ENCODE peak calls at places on chromosomes 16 and 17, in five cellular contexts. I is brain microvascular endothelial cell, A is lung, Z is fibroblast of lung, G is tibial nerve. C is an unnamed sample. For H3K36me3, the result is how much of the 10 kb centered on the place peaks cover.

GRCh38 chr16:13540771-13541170 is 379.2 kb upstream of the ERCC4 start:
- DNase-seq in G (no peak), A (no peak), I (no peak), Z (no peak), C (no peak)

GRCh38 chr17:65463242-65463641 is 98.2 kb downstream of the AXIN2 start:
- DNase-seq in G (no peak), Z (peak), I (peak), A (peak), C (peak)

GRCh38 chr16:85548375-85548774 is 64.7 kb upstream of the GSE1 start:
- DNase-seq in G (no peak), A (no peak), Z (no peak), I (no peak), C (no peak)

GRCh38 chr16:89173629-89173921 is 2.0 kb downstream of the CDH15 start:
- DNase-seq in A (no peak), I (no peak), Z (no peak), G (no peak), C (no peak)

GRCh38 chr17:1467258-1467657 is 11.2 kb upstream of the CRK start:
- DNase-seq in A (no peak), I (no peak), G (no peak), Z (no peak), C (no peak)

GRCh38 chr16:81170824-81171223 is 67.7 kb upstream of the BCO1 start:
- DNase-seq in A (no peak), Z (no peak), G (no peak), I (no peak), C (no peak)

GRCh38 chr16:65576631-65577030 is 454.8 kb upstream of the CDH11 start:
- DNase-seq in A (no peak), Z (no peak), G (no peak), I (no peak), C (no peak)

GRCh38 chr17:15350777-15351486 is 9.5 kb upstream of the TEKT3 start:
- DNase-seq in I (no peak), A (no peak), G (no peak), Z (no peak), C (peak)

GRCh38 chr16:68289621-68290329 is 21.0 kb downstream of the SLC7A6OS start:
- DNase-seq in A (no peak), Z (peak), I (no peak), G (no peak), C (no peak)
- H3K36me3 ChIP-seq in A (under half), Z (under half), I (half or more), G (half or more), C (under half)

GRCh38 chr17:77310336-77310735 is 169.6 kb downstream of the SEC14L1 start:
- DNase-seq in I (no peak), A (no peak), G (no peak), Z (no peak), C (no peak)
- H3K36me3 ChIP-seq in I (under half), A (under half), G (under half), Z (under half), C (under half)

DNA sequence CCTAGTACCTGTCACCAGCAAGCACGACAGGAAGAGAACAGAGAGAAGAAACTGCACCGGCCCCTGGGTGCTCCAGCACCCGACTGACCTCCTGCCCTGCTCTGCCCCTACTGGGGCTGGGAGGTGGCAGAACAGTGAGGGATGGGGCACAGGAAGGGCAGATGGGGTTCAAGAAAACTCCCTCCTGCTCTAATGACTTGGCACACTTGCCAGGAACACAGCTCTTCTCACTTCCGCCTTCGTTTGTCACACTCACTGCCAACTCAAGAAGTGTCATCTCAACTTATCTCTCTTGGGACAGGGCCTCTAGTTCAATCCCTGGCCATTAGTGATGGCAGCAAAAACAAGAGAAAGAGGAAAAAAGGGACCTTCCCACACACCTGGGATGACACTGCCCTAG is 42.7 kb upstream of the ICAM2 start:
- DNase-seq in G (no peak), I (no peak), Z (no peak), A (no peak), C (no peak)
- H3K36me3 ChIP-seq in G (half or more), I (under half), Z (under half), A (under half), C (under half)

DNA sequence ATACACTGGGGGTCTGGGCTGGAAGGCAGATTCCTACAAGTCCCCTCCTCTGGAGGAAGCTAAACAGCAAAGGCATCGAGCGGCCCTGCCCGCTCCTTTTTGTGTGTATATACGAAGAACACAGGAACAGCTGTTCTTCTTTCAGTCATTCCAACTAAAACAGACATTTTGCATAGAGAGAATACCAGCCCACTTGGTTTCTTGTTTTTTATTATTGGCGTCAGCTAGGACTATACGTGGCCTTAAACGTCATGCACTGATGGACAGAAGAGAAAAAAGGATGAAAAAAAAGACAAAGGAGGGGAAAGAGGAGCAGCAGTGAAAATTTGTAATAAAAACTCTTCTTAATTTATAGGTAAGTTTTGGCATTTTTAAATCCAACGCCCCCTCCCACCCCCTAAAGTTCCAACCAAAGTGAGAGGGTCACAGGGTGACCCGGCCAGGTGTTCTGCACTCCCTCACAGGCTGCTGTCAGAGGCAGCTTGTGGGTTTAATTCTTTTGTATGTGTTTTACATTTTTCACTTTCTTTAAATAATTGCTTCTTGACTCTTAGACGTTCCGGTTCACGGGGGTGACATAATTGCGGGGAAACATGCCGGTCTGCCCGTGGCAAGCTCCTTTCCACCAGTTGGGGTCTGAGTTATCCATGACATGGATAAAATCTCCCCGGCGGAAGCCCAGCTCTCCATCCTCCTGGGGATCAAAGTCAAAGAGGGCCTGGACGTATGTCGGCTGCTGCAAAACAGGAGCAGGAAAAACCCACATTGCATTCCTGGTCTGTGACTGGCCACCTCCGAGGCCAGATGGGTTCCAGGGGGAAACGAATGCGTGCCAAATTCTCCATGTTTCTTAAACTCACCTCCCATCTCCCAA is 30.8 kb upstream of the SLC25A19 start:
- DNase-seq in I (peak), A (no peak), G (no peak), Z (peak), C (no peak)
- H3K36me3 ChIP-seq in I (under half), A (under half), G (under half), Z (under half), C (under half)

DNA sequence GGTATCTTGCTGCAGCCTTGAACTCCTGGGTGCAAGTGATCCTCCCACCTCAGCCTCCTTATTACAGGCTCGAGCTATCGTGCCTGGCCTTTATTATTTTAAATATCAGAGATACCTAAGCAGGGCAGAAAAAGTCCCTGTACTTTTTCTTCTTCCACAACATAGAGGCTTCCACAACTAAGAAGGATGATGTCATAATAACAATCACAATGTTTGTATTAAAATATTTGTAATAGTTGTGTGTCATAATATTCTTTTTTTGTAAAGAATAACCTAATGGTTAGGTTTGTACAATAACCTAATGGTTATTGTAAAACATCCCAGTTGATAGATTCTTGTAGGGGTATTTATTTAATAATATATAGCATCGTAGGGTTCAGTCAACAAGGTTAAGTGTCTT is 26.7 kb upstream of the DUSP14 start:
- DNase-seq in A (no peak), Z (no peak), G (no peak), I (no peak), C (no peak)
- H3K36me3 ChIP-seq in A (under half), Z (under half), G (half or more), I (under half), C (under half)

DNA sequence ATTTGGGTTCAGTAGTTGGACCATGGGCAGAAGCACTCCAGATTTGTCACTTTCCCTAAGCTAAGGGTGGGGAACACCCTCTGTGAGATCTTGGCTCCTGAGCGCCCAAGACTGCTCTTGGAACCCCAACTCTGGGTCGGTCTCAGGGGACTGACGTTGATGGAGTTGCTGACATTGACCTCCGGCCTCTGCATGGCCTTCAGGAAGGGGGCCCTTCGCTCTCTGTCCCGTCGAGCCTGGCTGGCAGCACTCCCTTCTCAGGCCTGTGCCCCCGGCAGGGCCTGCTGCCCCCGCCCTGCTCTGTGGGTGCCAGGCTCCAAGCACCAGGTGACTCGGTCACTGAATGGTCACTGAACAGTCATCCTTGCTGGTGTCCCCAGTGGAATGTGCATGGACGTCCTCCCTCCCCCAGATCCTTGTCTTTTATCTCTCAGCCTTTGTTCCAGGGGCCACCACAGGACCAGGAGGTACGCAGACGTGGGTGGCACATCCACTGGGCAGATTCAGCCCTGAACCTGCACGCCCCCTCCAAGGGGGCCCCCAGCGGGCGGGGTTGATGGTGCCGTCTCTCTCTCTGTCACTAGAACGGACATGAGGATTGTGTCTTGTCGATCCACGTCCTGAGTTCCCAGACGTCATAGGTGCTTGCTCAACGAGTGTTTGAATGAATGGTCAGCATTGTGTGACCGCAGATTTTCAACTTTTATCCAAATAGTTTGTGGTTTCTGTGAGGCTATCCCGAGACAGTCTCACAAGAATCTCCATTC is 314.5 kb downstream of the SEC14L1 start:
- DNase-seq in G (peak), I (peak), A (no peak), Z (peak), C (no peak)
- H3K36me3 ChIP-seq in G (under half), I (under half), A (under half), Z (under half), C (under half)

GRCh38 chr16:8818499-8819270 is 21.0 kb downstream of the PMM2 start:
- DNase-seq in I (no peak), G (no peak), Z (no peak), A (no peak), C (no peak)
- H3K36me3 ChIP-seq in I (half or more), G (half or more), Z (under half), A (under half), C (under half)

DNA sequence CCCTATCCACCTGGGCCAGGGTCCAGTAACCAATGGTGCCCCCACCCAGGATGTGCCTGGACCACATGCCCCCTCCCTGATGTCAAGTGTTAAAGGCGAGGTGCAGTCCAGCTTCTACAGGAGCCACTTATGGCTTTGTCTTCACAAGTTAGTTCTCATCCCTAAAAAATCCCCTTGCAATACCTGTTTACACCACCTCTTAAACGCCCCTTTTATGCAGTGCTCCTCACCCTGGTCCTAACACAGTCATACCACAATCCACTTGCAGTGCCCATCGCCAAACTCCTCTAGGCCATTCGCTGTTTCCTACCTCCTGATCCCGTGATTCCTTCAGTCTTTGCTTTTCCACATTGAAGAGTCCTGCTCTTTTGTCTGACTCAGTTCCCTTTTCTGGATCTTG is 7.1 kb downstream of the GLYR1 start:
- DNase-seq in G (no peak), Z (peak), A (no peak), I (no peak), C (no peak)
- H3K36me3 ChIP-seq in G (half or more), Z (under half), A (under half), I (half or more), C (under half)

GRCh38 chr17:75142236-75142971 is 10.9 kb upstream of the NT5C start:
- DNase-seq in Z (no peak), A (no peak), G (no peak), I (no peak), C (no peak)
- H3K36me3 ChIP-seq in Z (under half), A (under half), G (half or more), I (half or more), C (under half)